ENCODE peak calls at places on chromosomes 7 and 10, in seven cellular contexts. One of them, this sample, is unnamed.

GRCh38 chr7:123237-123636 is 69.1 kb upstream of the FAM20C start:
- DNase-seq in IMR-90: no peak
- DNase-seq in AG09309: no peak
- DNase-seq in effector memory CD4-positive, alpha-beta T cell: no peak
- DNase-seq in choroid plexus epithelial cell: no peak
- DNase-seq in spleen: no peak
- DNase-seq in fibroblast of lung: no peak
- DNase-seq in this sample: no peak

GRCh38 chr7:133081119-133081604 is 728 bp downstream of the CHCHD3 start:
- DNase-seq in fibroblast of lung: no peak
- DNase-seq in IMR-90: no peak
- DNase-seq in choroid plexus epithelial cell: peak; percentile 19
- DNase-seq in AG09309: no peak
- DNase-seq in effector memory CD4-positive, alpha-beta T cell: no peak
- DNase-seq in spleen: no peak
- DNase-seq in this sample: no peak

GRCh38 chr10:69425513-69426298 is 9.0 kb upstream of the TACR2 start:
- DNase-seq in choroid plexus epithelial cell: no peak
- DNase-seq in fibroblast of lung: no peak
- DNase-seq in effector memory CD4-positive, alpha-beta T cell: peak; percentile 47
- DNase-seq in spleen: peak; percentile 35
- DNase-seq in AG09309: no peak
- DNase-seq in IMR-90: no peak
- DNase-seq in this sample: no peak

GRCh38 chr7:109522585-109522984 is 952.9 kb downstream of the DNAJB9 start:
- DNase-seq in spleen: no peak
- DNase-seq in AG09309: no peak
- DNase-seq in fibroblast of lung: no peak
- DNase-seq in IMR-90: no peak
- DNase-seq in effector memory CD4-positive, alpha-beta T cell: no peak
- DNase-seq in choroid plexus epithelial cell: no peak
- DNase-seq in this sample: no peak

GRCh38 chr10:12348341-12348869 is 942 bp upstream of the CAMK1D start:
- DNase-seq in IMR-90: no peak
- DNase-seq in AG09309: no peak
- DNase-seq in fibroblast of lung: no peak
- DNase-seq in effector memory CD4-positive, alpha-beta T cell: no peak
- DNase-seq in spleen: no peak
- DNase-seq in choroid plexus epithelial cell: no peak
- DNase-seq in this sample: no peak

GRCh38 chr10:11081413-11081812 is 63.7 kb downstream of the CELF2 start:
- DNase-seq in effector memory CD4-positive, alpha-beta T cell: no peak
- DNase-seq in fibroblast of lung: no peak
- DNase-seq in AG09309: no peak
- DNase-seq in choroid plexus epithelial cell: no peak
- DNase-seq in IMR-90: no peak
- DNase-seq in spleen: no peak
- DNase-seq in this sample: no peak

GRCh38 chr10:60123668-60124067 is 217.3 kb upstream of the CCDC6 start:
- DNase-seq in IMR-90: peak; percentile 2
- DNase-seq in choroid plexus epithelial cell: no peak
- DNase-seq in spleen: no peak
- DNase-seq in AG09309: no peak
- DNase-seq in fibroblast of lung: peak; percentile 26
- DNase-seq in effector memory CD4-positive, alpha-beta T cell: no peak
- DNase-seq in this sample: no peak

GRCh38 chr10:106467506-106467905 is 697.0 kb downstream of the SORCS1 start:
- DNase-seq in effector memory CD4-positive, alpha-beta T cell: no peak
- DNase-seq in spleen: no peak
- DNase-seq in IMR-90: peak; percentile 1
- DNase-seq in choroid plexus epithelial cell: peak; percentile 60
- DNase-seq in AG09309: no peak
- DNase-seq in fibroblast of lung: no peak
- DNase-seq in this sample: no peak

GRCh38 chr10:132113206-132113605 is 47.5 kb downstream of the JAKMIP3 start:
- DNase-seq in effector memory CD4-positive, alpha-beta T cell: no peak
- DNase-seq in choroid plexus epithelial cell: no peak
- DNase-seq in fibroblast of lung: no peak
- DNase-seq in spleen: peak; percentile 39
- DNase-seq in AG09309: no peak
- DNase-seq in IMR-90: no peak
- DNase-seq in this sample: no peak

GRCh38 chr10:102775201-102775972 is 31.6 kb downstream of the WBP1L start:
- DNase-seq in spleen: no peak
- DNase-seq in AG09309: no peak
- DNase-seq in fibroblast of lung: no peak
- DNase-seq in effector memory CD4-positive, alpha-beta T cell: no peak
- DNase-seq in IMR-90: peak; percentile 15
- DNase-seq in choroid plexus epithelial cell: peak; percentile 57
- DNase-seq in this sample: peak; percentile 18

GRCh38 chr10:90504172-90504571 is 353.7 kb downstream of the HTR7 start:
- DNase-seq in choroid plexus epithelial cell: no peak
- DNase-seq in IMR-90: no peak
- DNase-seq in effector memory CD4-positive, alpha-beta T cell: no peak
- DNase-seq in spleen: no peak
- DNase-seq in fibroblast of lung: no peak
- DNase-seq in AG09309: no peak
- DNase-seq in this sample: no peak

GRCh38 chr7:30870821-30871518 is 40.7 kb upstream of the AQP1 start:
- DNase-seq in spleen: no peak
- DNase-seq in IMR-90: no peak
- DNase-seq in choroid plexus epithelial cell: no peak
- DNase-seq in effector memory CD4-positive, alpha-beta T cell: no peak
- DNase-seq in AG09309: no peak
- DNase-seq in fibroblast of lung: no peak
- DNase-seq in this sample: no peak

GRCh38 chr10:34475222-34475621 is 339.9 kb downstream of the PARD3 start:
- DNase-seq in choroid plexus epithelial cell: no peak
- DNase-seq in IMR-90: peak; percentile 4
- DNase-seq in fibroblast of lung: peak; percentile 11
- DNase-seq in AG09309: no peak
- DNase-seq in effector memory CD4-positive, alpha-beta T cell: no peak
- DNase-seq in spleen: no peak
- DNase-seq in this sample: no peak

GRCh38 chr10:103605359-103606156 is 112.1 kb downstream of the NEURL1 start:
- DNase-seq in spleen: no peak
- DNase-seq in effector memory CD4-positive, alpha-beta T cell: peak; percentile 13
- DNase-seq in IMR-90: peak; percentile 43
- DNase-seq in choroid plexus epithelial cell: peak; percentile 78
- DNase-seq in fibroblast of lung: peak; percentile 27
- DNase-seq in AG09309: no peak
- DNase-seq in this sample: peak; percentile 80

GRCh38 chr10:86556933-86557649 is 35.5 kb upstream of the WAPL start:
- DNase-seq in effector memory CD4-positive, alpha-beta T cell: no peak
- DNase-seq in AG09309: no peak
- DNase-seq in spleen: no peak
- DNase-seq in choroid plexus epithelial cell: no peak
- DNase-seq in fibroblast of lung: no peak
- DNase-seq in IMR-90: no peak
- DNase-seq in this sample: no peak

GRCh38 chr10:22389856-22390589 is 44.7 kb downstream of the SPAG6 start:
- DNase-seq in IMR-90: no peak
- DNase-seq in effector memory CD4-positive, alpha-beta T cell: no peak
- DNase-seq in AG09309: no peak
- DNase-seq in spleen: no peak
- DNase-seq in fibroblast of lung: no peak
- DNase-seq in choroid plexus epithelial cell: no peak
- DNase-seq in this sample: no peak

GRCh38 chr10:132232553-132232949 is 45.8 kb downstream of the DPYSL4 start:
- DNase-seq in IMR-90: no peak
- DNase-seq in spleen: no peak
- DNase-seq in fibroblast of lung: no peak
- DNase-seq in AG09309: no peak
- DNase-seq in choroid plexus epithelial cell: no peak
- DNase-seq in effector memory CD4-positive, alpha-beta T cell: no peak
- DNase-seq in this sample: no peak

GRCh38 chr7:69630292-69630691 is 32.0 kb downstream of the AUTS2 start:
- DNase-seq in spleen: no peak
- DNase-seq in IMR-90: peak; percentile 16
- DNase-seq in effector memory CD4-positive, alpha-beta T cell: no peak
- DNase-seq in choroid plexus epithelial cell: peak; percentile 85
- DNase-seq in AG09309: peak; percentile 47
- DNase-seq in fibroblast of lung: peak; percentile 95
- DNase-seq in this sample: peak; percentile 93

DNA sequence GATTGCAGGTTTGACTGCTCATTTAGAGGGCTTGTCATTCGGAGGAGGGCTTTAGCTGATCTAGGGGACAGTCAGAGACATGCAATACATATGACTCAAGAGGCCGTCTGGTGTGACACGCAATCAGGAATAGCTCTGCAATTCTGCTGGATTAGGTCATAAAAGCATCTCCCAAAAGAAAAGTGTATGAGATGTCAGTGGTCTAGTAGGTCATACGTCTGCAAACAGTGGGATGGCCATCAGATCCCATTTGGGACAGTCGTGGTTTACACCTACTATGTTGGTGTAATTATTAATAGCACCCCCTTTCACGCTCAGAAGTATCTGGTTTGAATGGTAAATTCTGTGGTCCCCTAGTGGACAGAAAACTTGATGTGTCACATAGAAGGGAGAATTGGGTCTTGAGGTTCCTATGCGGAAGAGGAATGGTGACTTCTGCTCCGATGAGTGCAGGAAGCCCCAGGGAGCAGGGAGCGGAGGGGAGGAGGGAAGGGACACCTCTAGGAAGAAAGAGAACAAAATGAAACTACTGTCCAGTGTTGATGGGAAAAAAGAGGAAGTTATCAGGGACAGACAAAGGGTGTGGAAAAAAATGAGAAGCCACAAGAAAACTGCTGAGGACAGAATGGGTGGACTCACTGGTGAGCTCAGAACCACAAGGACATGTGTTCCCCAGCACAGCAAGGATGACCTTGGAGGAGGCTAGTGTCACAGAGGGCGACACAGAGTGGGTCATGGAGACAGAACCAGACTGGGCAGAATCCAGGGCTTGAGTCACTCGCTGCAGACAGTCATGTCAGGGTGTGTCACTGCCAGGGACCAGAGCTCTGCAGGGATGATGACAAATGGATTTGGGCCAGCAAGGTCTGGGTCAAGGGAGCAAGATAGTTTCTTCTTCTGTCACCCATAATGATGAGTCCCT is 59.9 kb downstream of the MAP3K8 start:
- DNase-seq in IMR-90: peak; percentile 66
- DNase-seq in fibroblast of lung: peak; percentile 57
- DNase-seq in choroid plexus epithelial cell: peak; percentile 23
- DNase-seq in spleen: peak; percentile 80
- DNase-seq in AG09309: no peak
- DNase-seq in effector memory CD4-positive, alpha-beta T cell: no peak
- DNase-seq in this sample: peak; percentile 56
- H3K4me3 ChIP-seq in IMR-90: no peak overlapping the region
- H3K4me3 ChIP-seq in fibroblast of lung: no peak overlapping the region
- H3K4me3 ChIP-seq in choroid plexus epithelial cell: no peak overlapping the region
- H3K4me3 ChIP-seq in spleen: no peak overlapping the region
- H3K4me3 ChIP-seq in AG09309: no peak overlapping the region
- H3K4me3 ChIP-seq in effector memory CD4-positive, alpha-beta T cell: no peak overlapping the region
- H3K4me3 ChIP-seq in this sample: no peak overlapping the region

GRCh38 chr10:3532644-3533043 is 252.4 kb downstream of the KLF6 start:
- DNase-seq in IMR-90: no peak
- DNase-seq in AG09309: no peak
- DNase-seq in choroid plexus epithelial cell: no peak
- DNase-seq in spleen: no peak
- DNase-seq in effector memory CD4-positive, alpha-beta T cell: no peak
- DNase-seq in fibroblast of lung: peak; percentile 53
- DNase-seq in this sample: no peak
- H3K4me3 ChIP-seq in IMR-90: no peak overlapping the region
- H3K4me3 ChIP-seq in AG09309: no peak overlapping the region
- H3K4me3 ChIP-seq in choroid plexus epithelial cell: no peak overlapping the region
- H3K4me3 ChIP-seq in spleen: no peak overlapping the region
- H3K4me3 ChIP-seq in effector memory CD4-positive, alpha-beta T cell: no peak overlapping the region
- H3K4me3 ChIP-seq in fibroblast of lung: no peak overlapping the region
- H3K4me3 ChIP-seq in this sample: no peak overlapping the region

GRCh38 chr7:9778367-9778766 is 1195.3 kb upstream of the PHF14 start:
- DNase-seq in fibroblast of lung: no peak
- DNase-seq in AG09309: no peak
- DNase-seq in effector memory CD4-positive, alpha-beta T cell: no peak
- DNase-seq in choroid plexus epithelial cell: no peak
- DNase-seq in spleen: no peak
- DNase-seq in IMR-90: no peak
- DNase-seq in this sample: no peak

DNA sequence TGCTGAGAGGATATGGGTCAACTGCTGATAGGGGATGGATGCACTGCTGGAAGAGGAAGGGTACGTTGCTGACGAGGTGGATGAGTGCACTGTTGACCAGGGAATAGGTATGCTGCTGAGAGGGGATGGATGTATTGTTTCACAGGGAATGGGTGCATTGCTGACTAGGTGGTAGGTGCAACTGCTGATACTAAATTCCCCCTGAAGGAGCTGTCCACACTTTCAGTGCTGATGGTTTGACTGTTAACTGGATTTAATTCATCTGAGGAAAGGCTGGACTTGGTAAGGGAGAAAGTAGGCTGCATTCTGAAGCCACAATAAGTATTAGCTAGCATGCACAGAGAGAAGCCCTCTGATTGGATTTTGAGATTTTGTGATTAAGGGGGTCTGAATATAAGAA is 1196.8 kb upstream of the PHF14 start:
- DNase-seq in choroid plexus epithelial cell: no peak
- DNase-seq in spleen: no peak
- DNase-seq in effector memory CD4-positive, alpha-beta T cell: no peak
- DNase-seq in AG09309: no peak
- DNase-seq in IMR-90: no peak
- DNase-seq in fibroblast of lung: no peak
- DNase-seq in this sample: no peak
- H3K4me3 ChIP-seq in choroid plexus epithelial cell: no peak overlapping the region
- H3K4me3 ChIP-seq in spleen: no peak overlapping the region
- H3K4me3 ChIP-seq in effector memory CD4-positive, alpha-beta T cell: no peak overlapping the region
- H3K4me3 ChIP-seq in AG09309: no peak overlapping the region
- H3K4me3 ChIP-seq in IMR-90: no peak overlapping the region
- H3K4me3 ChIP-seq in fibroblast of lung: no peak overlapping the region
- H3K4me3 ChIP-seq in this sample: no peak overlapping the region

GRCh38 chr10:42866115-42866995 is 83.8 kb downstream of the BMS1 start:
- DNase-seq in IMR-90: peak; percentile 64
- DNase-seq in AG09309: peak; percentile 5
- DNase-seq in fibroblast of lung: peak; percentile 61
- DNase-seq in spleen: peak; percentile 93
- DNase-seq in effector memory CD4-positive, alpha-beta T cell: no peak
- DNase-seq in choroid plexus epithelial cell: peak; percentile 73
- DNase-seq in this sample: peak; percentile 60
- H3K4me3 ChIP-seq in IMR-90: peak overlapping the region; percentile 5
- H3K4me3 ChIP-seq in AG09309: peak overlapping the region; percentile 28
- H3K4me3 ChIP-seq in fibroblast of lung: no peak overlapping the region
- H3K4me3 ChIP-seq in spleen: peak overlapping the region; percentile 15
- H3K4me3 ChIP-seq in effector memory CD4-positive, alpha-beta T cell: no peak overlapping the region
- H3K4me3 ChIP-seq in choroid plexus epithelial cell: peak overlapping the region; percentile 17
- H3K4me3 ChIP-seq in this sample: peak overlapping the region; percentile 39

GRCh38 chr7:121339082-121339481 is 10.3 kb downstream of the WNT16 start:
- DNase-seq in choroid plexus epithelial cell: peak; percentile 15
- DNase-seq in IMR-90: no peak
- DNase-seq in effector memory CD4-positive, alpha-beta T cell: no peak
- DNase-seq in fibroblast of lung: no peak
- DNase-seq in spleen: no peak
- DNase-seq in AG09309: no peak
- DNase-seq in this sample: no peak
- H3K4me3 ChIP-seq in choroid plexus epithelial cell: no peak overlapping the region
- H3K4me3 ChIP-seq in IMR-90: no peak overlapping the region
- H3K4me3 ChIP-seq in effector memory CD4-positive, alpha-beta T cell: no peak overlapping the region
- H3K4me3 ChIP-seq in fibroblast of lung: no peak overlapping the region
- H3K4me3 ChIP-seq in spleen: no peak overlapping the region
- H3K4me3 ChIP-seq in AG09309: no peak overlapping the region
- H3K4me3 ChIP-seq in this sample: no peak overlapping the region

This sample was measured in AG10803.